ENCODE peak calls at places on chromosomes 2 and 18, in ten cellular contexts. One of them, this sample, is unnamed.

GRCh38 chr2:159265171-159265576 is 21.3 kb downstream of the WDSUB1 start:
- DNase-seq in GM23248: peak
- DNase-seq in GM23338: peak
- DNase-seq in neural progenitor cell: no peak
- DNase-seq in OCI-LY7: no peak
- DNase-seq in IMR-90: peak
- DNase-seq in astrocyte: peak
- DNase-seq in hepatocyte: no peak
- DNase-seq in mammary epithelial cell: peak
- DNase-seq in osteoblast: no peak
- DNase-seq in this sample: no peak

GRCh38 chr2:200385063-200385635 is 78.7 kb downstream of the SPATS2L start:
- DNase-seq in GM23248: no peak
- DNase-seq in GM23338: no peak
- DNase-seq in neural progenitor cell: no peak
- DNase-seq in OCI-LY7: no peak
- DNase-seq in IMR-90: no peak
- DNase-seq in astrocyte: no peak
- DNase-seq in hepatocyte: no peak
- DNase-seq in mammary epithelial cell: no peak
- DNase-seq in osteoblast: no peak
- DNase-seq in this sample: no peak

GRCh38 chr2:241082338-241083090 is 19.6 kb downstream of the MTERF4 start:
- DNase-seq in GM23248: no peak
- DNase-seq in GM23338: no peak
- DNase-seq in neural progenitor cell: no peak
- DNase-seq in OCI-LY7: no peak
- DNase-seq in IMR-90: no peak
- DNase-seq in astrocyte: no peak
- DNase-seq in hepatocyte: no peak
- DNase-seq in mammary epithelial cell: no peak
- DNase-seq in osteoblast: no peak
- DNase-seq in this sample: no peak

GRCh38 chr2:222703091-222703490 is 31.6 kb downstream of the MOGAT1 start:
- DNase-seq in GM23248: no peak
- DNase-seq in GM23338: no peak
- DNase-seq in neural progenitor cell: no peak
- DNase-seq in OCI-LY7: no peak
- DNase-seq in IMR-90: no peak
- DNase-seq in astrocyte: no peak
- DNase-seq in hepatocyte: no peak
- DNase-seq in mammary epithelial cell: no peak
- DNase-seq in osteoblast: no peak
- DNase-seq in this sample: no peak

GRCh38 chr2:36270758-36271157 is 84.8 kb upstream of the CRIM1 start:
- DNase-seq in GM23248: no peak
- DNase-seq in GM23338: peak
- DNase-seq in neural progenitor cell: peak
- DNase-seq in OCI-LY7: no peak
- DNase-seq in IMR-90: no peak
- DNase-seq in astrocyte: no peak
- DNase-seq in hepatocyte: no peak
- DNase-seq in mammary epithelial cell: no peak
- DNase-seq in osteoblast: no peak
- DNase-seq in this sample: no peak

GRCh38 chr2:105176429-105176828 is 65.1 kb upstream of the GPR45 start:
- DNase-seq in GM23248: no peak
- DNase-seq in GM23338: no peak
- DNase-seq in neural progenitor cell: no peak
- DNase-seq in OCI-LY7: no peak
- DNase-seq in IMR-90: no peak
- DNase-seq in astrocyte: no peak
- DNase-seq in hepatocyte: no peak
- DNase-seq in mammary epithelial cell: no peak
- DNase-seq in osteoblast: no peak
- DNase-seq in this sample: no peak

GRCh38 chr18:25058520-25058919 is 293.4 kb downstream of the ZNF521 start:
- DNase-seq in GM23248: no peak
- DNase-seq in GM23338: peak
- DNase-seq in neural progenitor cell: no peak
- DNase-seq in OCI-LY7: peak
- DNase-seq in IMR-90: no peak
- DNase-seq in astrocyte: no peak
- DNase-seq in hepatocyte: no peak
- DNase-seq in mammary epithelial cell: no peak
- DNase-seq in osteoblast: no peak
- DNase-seq in this sample: no peak

GRCh38 chr2:231911381-231911780 is 14.8 kb downstream of the NPPC start:
- DNase-seq in GM23248: no peak
- DNase-seq in GM23338: no peak
- DNase-seq in neural progenitor cell: no peak
- DNase-seq in OCI-LY7: no peak
- DNase-seq in IMR-90: no peak
- DNase-seq in astrocyte: no peak
- DNase-seq in hepatocyte: no peak
- DNase-seq in mammary epithelial cell: no peak
- DNase-seq in osteoblast: peak
- DNase-seq in this sample: no peak

GRCh38 chr18:62741118-62741566 is 25.8 kb downstream of the PHLPP1 start:
- DNase-seq in GM23248: peak
- DNase-seq in GM23338: peak
- DNase-seq in neural progenitor cell: no peak
- DNase-seq in OCI-LY7: no peak
- DNase-seq in IMR-90: peak
- DNase-seq in astrocyte: peak
- DNase-seq in hepatocyte: peak
- DNase-seq in mammary epithelial cell: peak
- DNase-seq in osteoblast: no peak
- DNase-seq in this sample: peak

GRCh38 chr2:200138386-200139184 is 167.9 kb upstream of the SPATS2L start:
- DNase-seq in GM23248: no peak
- DNase-seq in GM23338: no peak
- DNase-seq in neural progenitor cell: no peak
- DNase-seq in OCI-LY7: no peak
- DNase-seq in IMR-90: peak
- DNase-seq in astrocyte: peak
- DNase-seq in hepatocyte: no peak
- DNase-seq in mammary epithelial cell: no peak
- DNase-seq in osteoblast: no peak
- DNase-seq in this sample: no peak

GRCh38 chr2:50346104-50346503 is 685.8 kb downstream of the NRXN1 start:
- DNase-seq in GM23248: no peak
- DNase-seq in GM23338: peak
- DNase-seq in neural progenitor cell: peak
- DNase-seq in OCI-LY7: no peak
- DNase-seq in IMR-90: no peak
- DNase-seq in astrocyte: no peak
- DNase-seq in hepatocyte: peak
- DNase-seq in mammary epithelial cell: no peak
- DNase-seq in osteoblast: no peak
- DNase-seq in this sample: no peak

GRCh38 chr2:56015631-56016251 is 92.2 kb upstream of the EFEMP1 start:
- DNase-seq in GM23248: no peak
- DNase-seq in GM23338: peak
- DNase-seq in neural progenitor cell: peak
- DNase-seq in OCI-LY7: peak
- DNase-seq in IMR-90: no peak
- DNase-seq in astrocyte: no peak
- DNase-seq in hepatocyte: no peak
- DNase-seq in mammary epithelial cell: no peak
- DNase-seq in osteoblast: no peak
- DNase-seq in this sample: no peak

DNA sequence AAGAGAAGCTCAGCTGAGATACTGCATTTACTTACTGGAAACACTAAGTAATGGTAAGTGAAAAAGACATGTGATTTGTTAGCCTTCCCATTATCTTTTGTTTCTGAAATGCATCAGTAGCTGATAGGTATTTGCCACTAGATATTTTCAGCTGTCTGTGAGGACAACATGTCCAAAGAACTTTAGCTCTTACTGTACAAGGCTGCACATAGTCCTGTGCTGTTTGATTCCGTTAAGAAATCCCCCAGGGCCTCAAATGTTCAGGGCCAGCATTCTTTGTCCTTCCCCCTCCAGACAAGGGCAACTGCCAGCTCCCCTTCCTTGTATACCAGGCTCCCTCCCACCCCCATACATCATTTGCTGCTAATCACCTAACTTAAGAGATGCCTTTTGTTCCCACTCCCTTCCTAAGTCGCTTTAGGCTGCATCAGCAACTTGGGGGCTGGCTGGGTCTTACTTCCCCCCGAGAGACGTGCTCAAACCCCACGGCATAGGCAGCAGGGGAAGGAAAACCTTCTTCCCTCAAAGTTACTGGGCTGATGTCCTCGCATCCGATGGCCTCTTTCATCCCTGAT is 138.7 kb downstream of the CDH20 start:
- DNase-seq in GM23248: no peak
- DNase-seq in GM23338: peak
- DNase-seq in neural progenitor cell: peak
- DNase-seq in OCI-LY7: no peak
- DNase-seq in IMR-90: no peak
- DNase-seq in astrocyte: no peak
- DNase-seq in hepatocyte: no peak
- DNase-seq in mammary epithelial cell: no peak
- DNase-seq in osteoblast: no peak
- DNase-seq in this sample: no peak
- H2AFZ ChIP-seq in GM23248: no peak
- H2AFZ ChIP-seq in GM23338: peak
- H2AFZ ChIP-seq in neural progenitor cell: peak
- H2AFZ ChIP-seq in OCI-LY7: no peak
- H2AFZ ChIP-seq in IMR-90: peak
- H2AFZ ChIP-seq in astrocyte: no peak
- H2AFZ ChIP-seq in hepatocyte: no peak
- H2AFZ ChIP-seq in mammary epithelial cell: no peak
- H2AFZ ChIP-seq in osteoblast: no peak
- H2AFZ ChIP-seq in this sample: no peak

GRCh38 chr2:9752441-9753275 is 90.6 kb upstream of the TAF1B start:
- DNase-seq in GM23248: peak
- DNase-seq in GM23338: no peak
- DNase-seq in neural progenitor cell: no peak
- DNase-seq in OCI-LY7: no peak
- DNase-seq in IMR-90: peak
- DNase-seq in astrocyte: peak
- DNase-seq in hepatocyte: no peak
- DNase-seq in mammary epithelial cell: peak
- DNase-seq in osteoblast: peak
- DNase-seq in this sample: peak
- H2AFZ ChIP-seq in GM23248: peak
- H2AFZ ChIP-seq in GM23338: peak
- H2AFZ ChIP-seq in neural progenitor cell: no peak
- H2AFZ ChIP-seq in OCI-LY7: no peak
- H2AFZ ChIP-seq in IMR-90: peak
- H2AFZ ChIP-seq in astrocyte: peak
- H2AFZ ChIP-seq in hepatocyte: no peak
- H2AFZ ChIP-seq in mammary epithelial cell: peak
- H2AFZ ChIP-seq in osteoblast: peak
- H2AFZ ChIP-seq in this sample: peak

DNA sequence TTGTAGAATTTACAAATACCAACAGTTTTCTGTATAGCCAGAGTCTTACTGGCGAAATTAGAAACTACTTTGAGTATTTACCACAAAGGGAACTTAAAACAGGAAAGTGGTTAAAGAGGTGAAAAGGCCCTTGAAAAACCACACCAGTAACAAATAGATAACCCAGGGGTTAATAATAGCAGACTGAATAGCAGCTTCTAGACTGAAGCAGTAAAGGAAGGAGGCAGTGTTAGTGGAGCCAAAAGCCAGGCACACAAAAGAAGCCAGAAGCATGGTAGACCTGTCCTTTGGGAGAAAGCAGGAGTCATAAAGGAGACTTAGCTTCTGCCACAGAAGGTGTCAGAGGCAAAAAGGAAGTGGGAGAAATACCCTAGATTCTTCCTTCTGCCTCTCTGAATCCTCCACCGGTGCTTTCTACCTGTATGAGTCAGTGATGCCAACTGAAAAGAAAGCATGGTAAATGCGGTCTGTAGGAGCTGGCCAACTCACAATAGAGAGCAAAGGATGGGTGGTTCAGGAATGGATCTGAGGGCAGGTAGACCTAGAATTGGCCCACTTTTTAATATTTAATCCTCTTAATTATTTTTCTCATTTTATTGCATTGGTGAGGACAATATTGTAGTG is 97.3 kb downstream of the ARL6IP6 start:
- DNase-seq in GM23248: no peak
- DNase-seq in GM23338: no peak
- DNase-seq in neural progenitor cell: no peak
- DNase-seq in OCI-LY7: no peak
- DNase-seq in IMR-90: no peak
- DNase-seq in astrocyte: peak
- DNase-seq in hepatocyte: no peak
- DNase-seq in mammary epithelial cell: peak
- DNase-seq in osteoblast: no peak
- DNase-seq in this sample: no peak
- H2AFZ ChIP-seq in GM23248: no peak
- H2AFZ ChIP-seq in GM23338: no peak
- H2AFZ ChIP-seq in neural progenitor cell: peak
- H2AFZ ChIP-seq in OCI-LY7: no peak
- H2AFZ ChIP-seq in IMR-90: no peak
- H2AFZ ChIP-seq in astrocyte: no peak
- H2AFZ ChIP-seq in hepatocyte: no peak
- H2AFZ ChIP-seq in mammary epithelial cell: no peak
- H2AFZ ChIP-seq in osteoblast: no peak
- H2AFZ ChIP-seq in this sample: no peak

DNA sequence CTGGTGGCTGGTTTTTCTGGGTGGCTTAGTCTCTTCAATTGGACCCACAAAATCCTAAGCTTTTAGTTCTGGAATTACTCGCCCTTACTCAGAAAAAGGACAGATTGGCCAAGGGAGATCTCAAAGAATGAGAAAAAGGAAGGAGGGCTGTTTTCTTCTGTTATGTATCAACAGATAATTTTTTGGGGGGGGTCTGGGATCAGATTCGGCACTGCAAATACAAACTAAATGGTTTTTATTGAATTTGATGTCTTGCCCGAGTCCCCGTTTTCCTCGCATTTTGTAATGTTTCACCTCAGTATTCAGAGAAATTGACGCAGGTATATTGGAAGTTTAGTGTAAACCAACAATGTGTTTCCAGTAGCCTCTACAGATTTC is 761 bp downstream of the YIPF4 start:
- DNase-seq in GM23248: peak
- DNase-seq in GM23338: no peak
- DNase-seq in neural progenitor cell: no peak
- DNase-seq in OCI-LY7: no peak
- DNase-seq in IMR-90: no peak
- DNase-seq in astrocyte: no peak
- DNase-seq in hepatocyte: no peak
- DNase-seq in mammary epithelial cell: no peak
- DNase-seq in osteoblast: no peak
- DNase-seq in this sample: no peak
- H2AFZ ChIP-seq in GM23248: peak
- H2AFZ ChIP-seq in GM23338: peak
- H2AFZ ChIP-seq in neural progenitor cell: peak
- H2AFZ ChIP-seq in OCI-LY7: peak
- H2AFZ ChIP-seq in IMR-90: peak
- H2AFZ ChIP-seq in astrocyte: peak
- H2AFZ ChIP-seq in hepatocyte: peak
- H2AFZ ChIP-seq in mammary epithelial cell: peak
- H2AFZ ChIP-seq in osteoblast: peak
- H2AFZ ChIP-seq in this sample: peak

GRCh38 chr2:121095257-121096080 is 189.5 kb downstream of the TFCP2L1 start:
- DNase-seq in GM23248: peak
- DNase-seq in GM23338: peak
- DNase-seq in neural progenitor cell: peak
- DNase-seq in OCI-LY7: no peak
- DNase-seq in IMR-90: peak
- DNase-seq in astrocyte: no peak
- DNase-seq in hepatocyte: peak
- DNase-seq in mammary epithelial cell: peak
- DNase-seq in osteoblast: peak
- DNase-seq in this sample: peak
- H2AFZ ChIP-seq in GM23248: no peak
- H2AFZ ChIP-seq in GM23338: peak
- H2AFZ ChIP-seq in neural progenitor cell: peak
- H2AFZ ChIP-seq in OCI-LY7: no peak
- H2AFZ ChIP-seq in IMR-90: peak
- H2AFZ ChIP-seq in astrocyte: no peak
- H2AFZ ChIP-seq in hepatocyte: no peak
- H2AFZ ChIP-seq in mammary epithelial cell: peak
- H2AFZ ChIP-seq in osteoblast: no peak
- H2AFZ ChIP-seq in this sample: no peak

This sample was measured in PC-9.